ENCODE peak calls at places on chromosomes 6 and 20, in eight cellular contexts. K is OCI-LY7, I is heart left ventricle, M is coronary artery, U is ovary, S is endodermal cell, E is HFF-Myc, P is suprapubic skin. H is an unnamed sample.

GRCh38 chr6:153729189-153729588 is 309.9 kb upstream of the OPRM1 start:
- DNase-seq in U (no peak), K (no peak), S (no peak), P (no peak), I (no peak), M (no peak), E (no peak), H (no peak)

GRCh38 chr20:17680128-17680835 is 1.8 kb downstream of the RRBP1 start:
- DNase-seq in S (peak), I (peak), M (peak), P (peak), E (peak), K (no peak), U (peak), H (peak)

GRCh38 chr6:11357285-11357684 is 124.8 kb upstream of the NEDD9 start:
- DNase-seq in P (no peak), U (no peak), S (no peak), K (no peak), I (no peak), E (no peak), M (no peak), H (no peak)

GRCh38 chr6:12001004-12001705 is 11.0 kb upstream of the HIVEP1 start:
- DNase-seq in E (no peak), S (no peak), I (no peak), U (no peak), K (no peak), M (no peak), P (no peak), H (no peak)

GRCh38 chr6:20686142-20686541 is 151.9 kb downstream of the CDKAL1 start:
- DNase-seq in I (no peak), K (no peak), U (no peak), M (no peak), E (no peak), S (peak), P (no peak), H (no peak)

GRCh38 chr6:12482386-12482785 is 192.2 kb downstream of the EDN1 start:
- DNase-seq in M (no peak), I (no peak), U (no peak), K (no peak), S (no peak), E (no peak), P (no peak), H (no peak)

GRCh38 chr6:40779399-40779798 is 192.2 kb upstream of the LRFN2 start:
- DNase-seq in U (no peak), M (no peak), I (no peak), P (no peak), K (no peak), S (no peak), E (peak), H (no peak)

GRCh38 chr6:18308070-18308735 is 43.9 kb upstream of the DEK start:
- DNase-seq in E (no peak), M (no peak), I (no peak), P (no peak), S (no peak), K (no peak), U (no peak), H (no peak)

GRCh38 chr6:46925563-46926253 is 4.0 kb upstream of the ADGRF5 start:
- DNase-seq in P (no peak), E (no peak), U (no peak), S (no peak), I (no peak), M (peak), K (no peak), H (peak)

GRCh38 chr20:5674176-5674660 is 76.0 kb upstream of the SHLD1 start:
- DNase-seq in U (no peak), P (no peak), K (peak), I (no peak), S (no peak), M (no peak), E (no peak), H (no peak)

GRCh38 chr20:49210101-49210749 is 9.0 kb upstream of the DDX27 start:
- DNase-seq in U (no peak), I (no peak), P (no peak), E (no peak), K (no peak), M (no peak), S (no peak), H (no peak)

GRCh38 chr6:78593898-78594666 is 273.3 kb upstream of the IRAK1BP1 start:
- DNase-seq in K (no peak), S (no peak), I (no peak), U (no peak), M (no peak), P (no peak), E (no peak), H (no peak)

GRCh38 chr6:149890629-149891045 is 7.3 kb downstream of the RAET1E start:
- DNase-seq in M (no peak), K (no peak), I (no peak), P (no peak), S (no peak), E (no peak), U (no peak), H (no peak)

GRCh38 chr20:568865-569415 is 25.4 kb upstream of the CSNK2A1 start:
- DNase-seq in S (peak), P (no peak), E (no peak), U (no peak), K (no peak), I (no peak), M (no peak), H (no peak)

GRCh38 chr6:84798257-84798656 is 33.9 kb upstream of the TBX18 start:
- DNase-seq in S (no peak), E (peak), M (no peak), U (no peak), P (no peak), K (no peak), I (no peak), H (no peak)

GRCh38 chr6:103707596-103708325 is 1152.0 kb downstream of the HACE1 start:
- DNase-seq in I (no peak), S (no peak), K (no peak), P (no peak), E (no peak), M (no peak), U (no peak), H (no peak)

GRCh38 chr6:6221829-6222535 is 98.5 kb downstream of the F13A1 start:
- DNase-seq in M (no peak), P (no peak), K (peak), E (no peak), I (no peak), S (peak), U (no peak), H (no peak)

GRCh38 chr6:7650876-7651275 is 60.9 kb downstream of the SNRNP48 start:
- DNase-seq in I (no peak), P (no peak), E (no peak), S (no peak), K (no peak), M (no peak), U (no peak), H (no peak)

GRCh38 chr6:94733066-94733465 is 844.3 kb upstream of the MANEA start:
- DNase-seq in U (no peak), I (no peak), M (no peak), P (no peak), E (no peak), K (no peak), S (peak), H (no peak)
- TF ChIP-seq CTCF in U (no peak), I (no peak), M (no peak), P (no peak), E (no peak), K (no peak), S (peak), H (no peak)

GRCh38 chr20:21500599-21500998 is 13.3 kb downstream of the NKX2-2 start:
- DNase-seq in U (no peak), M (peak), P (no peak), E (no peak), S (no peak), K (no peak), I (no peak), H (no peak)
- H3K4me3 ChIP-seq in U (no peak), M (no peak), P (no peak), E (no peak), S (no peak), K (no peak), I (no peak), H (no peak)

GRCh38 chr6:13711384-13711725 is 280 bp downstream of the RANBP9 start:
- DNase-seq in U (no peak), K (peak), M (peak), S (no peak), E (no peak), I (peak), P (no peak), H (peak)
- TF ChIP-seq CTCF in U (peak), K (peak), M (no peak), S (peak), E (no peak), I (peak), P (no peak), H (peak)

GRCh38 chr20:62806383-62807050 is 1.9 kb downstream of the OGFR start:
- DNase-seq in M (no peak), K (peak), U (no peak), E (no peak), I (no peak), S (no peak), P (no peak), H (no peak)
- H3K4me3 ChIP-seq in M (peak), K (peak), U (peak), E (peak), I (peak), S (peak), P (peak), H (peak)